ENCODE peak calls at places on chromosomes 11 and 22, in ten cellular contexts. Y is A549; N is fibroblast of lung; T is stimulated activated CD4-positive, alpha-beta T cell treated with anti-CD3 and anti-CD28 coated beads, Interleukin-2, amount 100 ng/mL, for 48 hours; Q is endothelial cell of umbilical vein; W is ACHN; C is DMS 273 treated with DMSO at 0.1 percent for 48 hours; R is astrocyte of the cerebellum; O is CD4-positive, alpha-beta T cell; J is activated T-cell treated with anti-CD3 and anti-CD28 coated beads for 1 hour. F is an unnamed sample.

GRCh38 chr11:74932169-74932568 is 16.7 kb downstream of the XRRA1 start:
- DNase-seq in T (no peak), R (no peak), W (no peak), O (no peak), C (no peak), N (peak), Y (no peak), Q (peak), J (no peak), F (no peak)

GRCh38 chr11:73192272-73192671 is 25.8 kb upstream of the P2RY2 start:
- DNase-seq in Y (no peak), O (no peak), R (no peak), J (no peak), W (no peak), C (no peak), T (no peak), Q (no peak), N (no peak), F (no peak)

GRCh38 chr11:26960265-26960664 is 33.6 kb upstream of the FIBIN start:
- DNase-seq in R (no peak), C (no peak), Y (no peak), T (no peak), N (peak), J (no peak), O (no peak), W (no peak), Q (no peak), F (no peak)

GRCh38 chr11:74980627-74981026 is 8.1 kb upstream of the NEU3 start:
- DNase-seq in N (no peak), Y (no peak), W (no peak), R (no peak), J (no peak), Q (peak), O (no peak), C (no peak), T (no peak), F (no peak)

GRCh38 chr11:132911186-132911585 is 621.1 kb downstream of the OPCML start:
- DNase-seq in Q (no peak), N (peak), Y (no peak), R (peak), C (no peak), O (no peak), J (no peak), T (no peak), W (no peak), F (no peak)

GRCh38 chr11:107696140-107696539 is 15.7 kb downstream of the SLN start:
- DNase-seq in W (peak), O (no peak), Y (peak), R (peak), C (no peak), Q (peak), J (no peak), T (no peak), N (peak), F (no peak)

GRCh38 chr11:118202599-118203422 is 22.0 kb downstream of the JAML start:
- DNase-seq in J (peak), C (no peak), Y (no peak), N (no peak), T (no peak), Q (no peak), R (no peak), O (peak), W (no peak), F (no peak)

GRCh38 chr11:133078591-133079179 is 453.6 kb downstream of the OPCML start:
- DNase-seq in N (peak), J (no peak), O (no peak), Q (peak), Y (peak), W (peak), T (peak), R (peak), C (no peak), F (peak)

GRCh38 chr11:40328890-40329617 is 1130.4 kb downstream of the LRRC4C start:
- DNase-seq in W (peak), T (no peak), C (no peak), O (no peak), Y (peak), J (no peak), Q (peak), R (peak), N (peak), F (no peak)

GRCh38 chr22:41668971-41669911 is 19.4 kb downstream of the SNU13 start:
- DNase-seq in Q (peak), W (peak), T (no peak), O (no peak), Y (peak), C (no peak), J (no peak), N (peak), R (no peak), F (no peak)

GRCh38 chr11:80727315-80727714 is 1286.5 kb upstream of the TENM4 start:
- DNase-seq in R (peak), T (no peak), Q (no peak), C (no peak), Y (no peak), N (peak), O (no peak), W (peak), J (no peak), F (peak)

GRCh38 chr11:106461148-106461547 is 383.7 kb downstream of the AASDHPPT start:
- DNase-seq in O (no peak), Q (no peak), R (no peak), C (no peak), N (no peak), T (no peak), W (no peak), Y (no peak), J (no peak), F (no peak)

GRCh38 chr11:128493570-128493965 is 93.8 kb downstream of the ETS1 start:
- DNase-seq in T (no peak), N (no peak), O (no peak), Q (no peak), Y (no peak), C (no peak), R (no peak), W (no peak), J (no peak), F (no peak)

GRCh38 chr11:17638311-17638710 is 81.1 kb upstream of the MYOD1 start:
- DNase-seq in N (no peak), C (no peak), W (no peak), T (no peak), R (no peak), Y (no peak), J (no peak), Q (no peak), O (no peak), F (no peak)

GRCh38 chr11:16738949-16739262 is 459 bp downstream of the C11orf58 start:
- DNase-seq in T (no peak), Q (no peak), Y (no peak), R (no peak), O (no peak), J (no peak), C (no peak), N (no peak), W (peak), F (no peak)

F was measured in NCI-H1694 treated with DMSO at 0.1 percent for 48 hours.